ENCODE peak calls at places on chromosomes 11 and 22, in seven cellular contexts. X, G, F, Z, L, A and T are unnamed samples.

GRCh38 chr11:34223021-34223813 is 117.8 kb downstream of the NAT10 start:
- DNase-seq in X (no peak), G (peak; percentile 90), F (peak; percentile 51), Z (no peak), L (no peak), A (no peak), T (no peak)

GRCh38 chr22:37676691-37677627 is 1.5 kb downstream of the LGALS1 start:
- DNase-seq in X (peak; percentile 71), G (peak; percentile 99), F (peak; percentile 89), Z (no peak), L (peak; percentile 87), A (peak; percentile 74), T (peak; percentile 45)

GRCh38 chr22:44391481-44392445 is 79.0 kb upstream of the SHISAL1 start:
- DNase-seq in X (no peak), G (no peak), F (no peak), Z (no peak), L (peak; percentile 45), A (no peak), T (no peak)

GRCh38 chr11:28673687-28674431 is 565.7 kb downstream of the METTL15 start:
- DNase-seq in X (no peak), G (no peak), F (no peak), Z (no peak), L (no peak), A (no peak), T (peak; percentile 15)

GRCh38 chr22:19974233-19974861 is 32.7 kb upstream of the TXNRD2 start:
- DNase-seq in X (no peak), G (peak; percentile 85), F (peak; percentile 64), Z (peak; percentile 57), L (peak; percentile 90), A (peak; percentile 81), T (peak; percentile 68)

GRCh38 chr11:118342503-118343161 is at the start of gene CD3D:
- DNase-seq in X (no peak), G (peak; percentile 90), F (no peak), Z (no peak), L (no peak), A (no peak), T (no peak)

GRCh38 chr22:27777128-27777527 is 24.4 kb downstream of the MN1 start:
- DNase-seq in X (no peak), G (no peak), F (no peak), Z (no peak), L (no peak), A (no peak), T (no peak)

GRCh38 chr22:40021401-40022000 is 26.7 kb downstream of the FAM83F start:
- DNase-seq in X (no peak), G (no peak), F (no peak), Z (no peak), L (no peak), A (no peak), T (no peak)

GRCh38 chr11:62398011-62398994 is 20.5 kb upstream of the SCGB1A1 start:
- DNase-seq in X (no peak), G (peak; percentile 47), F (peak; percentile 23), Z (peak; percentile 53), L (no peak), A (no peak), T (no peak)

GRCh38 chr22:21666786-21667185 is 974 bp downstream of the PPIL2 start:
- DNase-seq in X (no peak), G (no peak), F (no peak), Z (no peak), L (no peak), A (no peak), T (no peak)

GRCh38 chr11:106706355-106706754 is 311.9 kb downstream of the GUCY1A2 start:
- DNase-seq in X (no peak), G (no peak), F (no peak), Z (peak; percentile 39), L (no peak), A (no peak), T (peak; percentile 18)

GRCh38 chr11:63846897-63847296 is 8.0 kb downstream of the MARK2 start:
- DNase-seq in X (no peak), G (no peak), F (no peak), Z (no peak), L (no peak), A (no peak), T (no peak)

GRCh38 chr22:44399196-44399837 is 86.6 kb upstream of the SHISAL1 start:
- DNase-seq in X (no peak), G (no peak), F (peak; percentile 49), Z (no peak), L (no peak), A (peak; percentile 5), T (no peak)

GRCh38 chr11:27208846-27209245 is 154.2 kb downstream of the CCDC34 start:
- DNase-seq in X (no peak), G (no peak), F (no peak), Z (no peak), L (no peak), A (no peak), T (no peak)

GRCh38 chr11:34214961-34215805 is 109.8 kb downstream of the NAT10 start:
- DNase-seq in X (no peak), G (no peak), F (no peak), Z (peak; percentile 63), L (no peak), A (no peak), T (peak; percentile 72)

DNA sequence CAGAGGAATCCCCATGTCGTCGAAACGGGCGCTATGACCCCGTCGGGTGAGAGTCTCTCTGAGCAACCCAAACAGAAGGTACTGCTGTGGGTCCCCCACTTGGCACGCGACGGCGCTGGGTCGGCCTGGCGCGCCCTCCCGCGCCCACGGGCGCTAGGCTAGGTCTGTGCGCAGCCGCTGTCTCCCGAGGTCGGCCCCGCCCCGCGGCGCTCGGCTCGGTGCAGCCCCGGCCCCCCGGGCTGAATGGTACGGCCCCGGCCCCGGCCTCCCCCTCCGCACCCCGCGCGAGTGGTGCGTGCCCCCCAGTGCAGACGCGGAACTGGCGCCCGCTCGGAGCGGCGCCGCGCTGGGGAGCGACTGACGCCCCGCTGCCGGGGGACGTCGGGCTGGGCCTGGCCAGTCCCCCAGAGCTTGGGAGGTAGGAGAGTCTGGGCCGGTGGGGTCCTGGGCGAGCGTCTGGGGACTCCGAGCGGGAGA is at the start of gene MADD:
- DNase-seq in X (peak; percentile 37), G (peak; percentile 94), F (peak; percentile 89), Z (peak; percentile 89), L (no peak), A (peak; percentile 96), T (peak; percentile 97)
- TF ChIP-seq POLR2A in X (peak; percentile 77), G (peak; percentile 86), F (peak; percentile 45), Z (peak; percentile 49), L (peak; percentile 51), A (peak; percentile 86), T (peak; percentile 78)

GRCh38 chr11:2099523-2100316 is 39.5 kb downstream of the IGF2 start:
- DNase-seq in X (no peak), G (no peak), F (peak; percentile 62), Z (no peak), L (no peak), A (no peak), T (no peak)

GRCh38 chr11:2097998-2098690 is 41.0 kb downstream of the IGF2 start:
- DNase-seq in X (no peak), G (no peak), F (no peak), Z (no peak), L (no peak), A (no peak), T (no peak)

GRCh38 chr11:2100361-2101170 is 38.6 kb downstream of the IGF2 start:
- DNase-seq in X (no peak), G (no peak), F (peak; percentile 29), Z (no peak), L (no peak), A (no peak), T (no peak)

GRCh38 chr11:2097356-2097997 is 41.7 kb downstream of the IGF2 start:
- DNase-seq in X (no peak), G (peak; percentile 81), F (peak; percentile 59), Z (no peak), L (peak; percentile 80), A (no peak), T (no peak)

GRCh38 chr11:2098691-2099522 is 40.3 kb downstream of the IGF2 start:
- DNase-seq in X (no peak), G (no peak), F (no peak), Z (no peak), L (no peak), A (no peak), T (no peak)
- TF ChIP-seq POLR2A in X (no peak), G (no peak), F (no peak), Z (no peak), L (no peak), A (no peak), T (no peak)

GRCh38 chr22:50190182-50190951 is 4.7 kb downstream of the TRABD start:
- DNase-seq in X (peak; percentile 81), G (peak; percentile 91), F (peak; percentile 84), Z (peak; percentile 68), L (peak; percentile 82), A (peak; percentile 81), T (no peak)
- TF ChIP-seq POLR2A in X (peak; percentile 69), G (peak; percentile 15), F (peak; percentile 68), Z (peak; percentile 31), L (no peak), A (peak; percentile 78), T (no peak)

GRCh38 chr11:111778047-111778558 is 11.9 kb upstream of the PPP2R1B start:
- DNase-seq in X (no peak), G (no peak), F (no peak), Z (no peak), L (no peak), A (no peak), T (no peak)
- TF ChIP-seq POLR2A in X (no peak), G (no peak), F (no peak), Z (no peak), L (no peak), A (no peak), T (no peak)

GRCh38 chr11:2188745-2189144 is 17.1 kb upstream of the TH start:
- DNase-seq in X (no peak), G (no peak), F (no peak), Z (no peak), L (no peak), A (no peak), T (no peak)

GRCh38 chr11:2187267-2187707 is 15.7 kb upstream of the TH start:
- DNase-seq in X (no peak), G (no peak), F (no peak), Z (no peak), L (no peak), A (no peak), T (no peak)

GRCh38 chr11:2186669-2187266 is 15.2 kb upstream of the TH start:
- DNase-seq in X (no peak), G (peak; percentile 63), F (peak; percentile 44), Z (peak; percentile 76), L (peak; percentile 69), A (no peak), T (no peak)

GRCh38 chr11:2182692-2183474 is 11.3 kb upstream of the TH start:
- DNase-seq in X (no peak), G (no peak), F (no peak), Z (no peak), L (no peak), A (no peak), T (no peak)

GRCh38 chr11:2185324-2186085 is 13.9 kb upstream of the TH start:
- DNase-seq in X (no peak), G (no peak), F (no peak), Z (no peak), L (no peak), A (no peak), T (no peak)
- TF ChIP-seq POLR2A in X (no peak), G (no peak), F (no peak), Z (no peak), L (no peak), A (no peak), T (no peak)

GRCh38 chr11:115552151-115552550 is 47.9 kb upstream of the CADM1 start:
- DNase-seq in X (no peak), G (no peak), F (no peak), Z (no peak), L (no peak), A (no peak), T (no peak)
- TF ChIP-seq POLR2A in X (no peak), G (no peak), F (no peak), Z (no peak), L (no peak), A (no peak), T (no peak)